ENCODE peak calls at places on chromosomes 13 and 19, in seven cellular contexts. E is IMR-90, Z is mesendoderm, C is neuronal stem cell, K is trophoblast cell, V is H1, P is mesenchymal stem cell. D is an unnamed sample.

GRCh38 chr13:43934273-43934672 is 54.6 kb downstream of the LACC1 start:
- DNase-seq in E (peak; percentile 29), Z (no peak), C (no peak), K (no peak), V (no peak), P (no peak), D (no peak)

GRCh38 chr13:108003626-108004025 is 211.7 kb downstream of the LIG4 start:
- DNase-seq in E (no peak), Z (no peak), C (no peak), K (no peak), V (no peak), P (no peak), D (no peak)

GRCh38 chr19:39070888-39071287 is 13.3 kb upstream of the ACP7 start:
- DNase-seq in E (peak; percentile 32), Z (peak; percentile 25), C (no peak), K (no peak), V (no peak), P (peak; percentile 16), D (no peak)

GRCh38 chr13:37241786-37242185 is 136.3 kb upstream of the CSNK1A1L start:
- DNase-seq in E (no peak), Z (no peak), C (no peak), K (no peak), V (no peak), P (peak; percentile 9), D (no peak)

GRCh38 chr13:113669871-113670341 is 2.9 kb downstream of the GRK1 start:
- DNase-seq in E (no peak), Z (no peak), C (no peak), K (no peak), V (no peak), P (no peak), D (no peak)

GRCh38 chr19:15015946-15016542 is 33.2 kb upstream of the CASP14 start:
- DNase-seq in E (no peak), Z (peak; percentile 40), C (peak; percentile 54), K (peak; percentile 25), V (no peak), P (no peak), D (peak; percentile 51)

GRCh38 chr19:5914358-5914774 is 312 bp downstream of the CAPS start:
- DNase-seq in E (no peak), Z (no peak), C (no peak), K (no peak), V (no peak), P (no peak), D (no peak)

GRCh38 chr19:33666196-33666595 is 44.4 kb downstream of the CHST8 start:
- DNase-seq in E (no peak), Z (no peak), C (no peak), K (no peak), V (no peak), P (no peak), D (no peak)

GRCh38 chr19:8578642-8579265 is 1.5 kb upstream of the MYO1F start:
- DNase-seq in E (peak; percentile 53), Z (peak; percentile 75), C (peak; percentile 76), K (peak; percentile 42), V (peak; percentile 96), P (peak; percentile 65), D (peak; percentile 80)

GRCh38 chr19:33344210-33344609 is 29.3 kb upstream of the CEBPG start:
- DNase-seq in E (no peak), Z (peak; percentile 57), C (peak; percentile 18), K (no peak), V (no peak), P (no peak), D (no peak)

DNA sequence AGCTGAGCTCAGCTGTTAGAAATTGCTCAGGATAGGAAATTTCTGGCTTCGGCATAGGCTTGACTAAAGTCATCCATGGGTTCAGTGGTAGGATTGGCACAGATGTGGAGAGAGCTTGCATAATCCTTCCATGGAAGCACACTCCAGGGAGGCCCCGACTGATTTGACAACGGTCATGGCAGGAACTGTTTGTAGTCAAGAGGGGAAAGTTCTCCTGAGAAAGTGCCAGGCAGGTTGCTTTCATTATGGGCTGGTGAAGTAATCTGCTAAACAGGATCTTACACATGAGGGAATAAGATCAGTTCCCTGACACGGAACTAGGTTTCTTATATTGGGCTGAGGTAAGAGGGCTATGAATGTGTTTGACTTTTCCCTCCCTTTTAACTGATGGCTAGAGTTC is 120.1 kb downstream of the RGCC start:
- DNase-seq in E (peak; percentile 16), Z (no peak), C (no peak), K (no peak), V (no peak), P (peak; percentile 45), D (no peak)
- H4K8ac ChIP-seq in E (no peak overlapping the region), Z (no peak overlapping the region), C (no peak overlapping the region), K (no peak overlapping the region), V (no peak overlapping the region), P (no peak overlapping the region), D (no peak overlapping the region)

GRCh38 chr13:24004971-24005370 is 107.7 kb upstream of the C1QTNF9B start:
- DNase-seq in E (no peak), Z (no peak), C (no peak), K (no peak), V (no peak), P (no peak), D (no peak)

GRCh38 chr13:24004142-24004541 is 106.8 kb upstream of the C1QTNF9B start:
- DNase-seq in E (no peak), Z (no peak), C (no peak), K (no peak), V (no peak), P (no peak), D (no peak)

GRCh38 chr13:24006520-24007248 is 109.4 kb upstream of the C1QTNF9B start:
- DNase-seq in E (no peak), Z (no peak), C (no peak), K (no peak), V (no peak), P (no peak), D (no peak)

GRCh38 chr13:24007979-24008620 is 110.8 kb upstream of the C1QTNF9B start:
- DNase-seq in E (no peak), Z (no peak), C (no peak), K (peak; percentile 84), V (no peak), P (no peak), D (no peak)

DNA sequence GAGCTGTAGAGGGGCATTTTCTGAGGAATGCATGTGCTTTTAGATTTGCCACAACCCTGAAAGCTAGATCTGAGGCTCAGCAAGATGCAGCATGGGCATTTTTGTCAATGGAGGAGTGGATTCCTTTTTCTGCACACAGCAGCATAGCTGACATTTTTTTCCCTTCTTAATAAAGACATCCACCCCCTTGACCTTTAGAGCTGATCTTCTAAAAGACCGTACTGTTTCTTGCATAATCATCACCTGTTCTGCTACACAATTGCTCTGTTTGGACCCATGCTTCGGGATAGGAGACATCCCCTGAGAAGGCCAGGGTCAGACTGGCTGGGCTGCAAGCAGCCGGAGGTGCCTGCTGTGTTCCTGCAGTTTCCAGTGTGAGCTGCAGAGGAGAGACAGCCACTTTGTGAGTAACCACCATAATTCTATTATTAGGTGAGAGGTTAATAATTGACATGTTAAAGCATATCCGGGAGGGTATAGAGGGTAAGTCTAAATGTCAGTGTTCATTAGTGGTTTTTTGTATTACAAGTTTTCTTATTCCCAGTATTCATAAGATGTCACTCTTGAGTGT is 108.5 kb upstream of the C1QTNF9B start:
- DNase-seq in E (no peak), Z (no peak), C (no peak), K (no peak), V (no peak), P (no peak), D (no peak)
- H4K8ac ChIP-seq in E (no peak overlapping the region), Z (no peak overlapping the region), C (no peak overlapping the region), K (no peak overlapping the region), V (no peak overlapping the region), P (no peak overlapping the region), D (no peak overlapping the region)

DNA sequence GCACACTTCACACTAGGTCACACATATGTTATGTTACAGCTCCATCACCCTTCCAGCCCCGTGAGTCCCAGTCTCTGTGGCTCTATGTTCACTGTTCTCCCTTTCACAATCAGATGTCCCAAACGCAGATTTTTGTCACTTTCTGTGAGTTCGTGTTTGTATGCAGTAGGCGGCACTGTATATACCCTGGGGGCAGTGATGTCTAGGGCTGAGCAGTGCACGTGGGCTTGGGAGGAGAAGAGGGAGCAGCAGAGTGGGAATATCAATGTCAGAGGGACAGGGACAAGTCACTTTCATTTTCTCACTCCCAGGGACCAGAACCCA is 22.0 kb downstream of the PSG1 start:
- DNase-seq in E (no peak), Z (no peak), C (no peak), K (no peak), V (no peak), P (no peak), D (no peak)
- H4K8ac ChIP-seq in E (peak overlapping the region; percentile 72), Z (no peak overlapping the region), C (no peak overlapping the region), K (no peak overlapping the region), V (no peak overlapping the region), P (no peak overlapping the region), D (no peak overlapping the region)

GRCh38 chr19:35543280-35544109 is 1.9 kb upstream of the TMEM147 start:
- DNase-seq in E (no peak), Z (no peak), C (no peak), K (no peak), V (no peak), P (no peak), D (no peak)
- H4K8ac ChIP-seq in E (no peak overlapping the region), Z (no peak overlapping the region), C (no peak overlapping the region), K (no peak overlapping the region), V (no peak overlapping the region), P (no peak overlapping the region), D (no peak overlapping the region)

DNA sequence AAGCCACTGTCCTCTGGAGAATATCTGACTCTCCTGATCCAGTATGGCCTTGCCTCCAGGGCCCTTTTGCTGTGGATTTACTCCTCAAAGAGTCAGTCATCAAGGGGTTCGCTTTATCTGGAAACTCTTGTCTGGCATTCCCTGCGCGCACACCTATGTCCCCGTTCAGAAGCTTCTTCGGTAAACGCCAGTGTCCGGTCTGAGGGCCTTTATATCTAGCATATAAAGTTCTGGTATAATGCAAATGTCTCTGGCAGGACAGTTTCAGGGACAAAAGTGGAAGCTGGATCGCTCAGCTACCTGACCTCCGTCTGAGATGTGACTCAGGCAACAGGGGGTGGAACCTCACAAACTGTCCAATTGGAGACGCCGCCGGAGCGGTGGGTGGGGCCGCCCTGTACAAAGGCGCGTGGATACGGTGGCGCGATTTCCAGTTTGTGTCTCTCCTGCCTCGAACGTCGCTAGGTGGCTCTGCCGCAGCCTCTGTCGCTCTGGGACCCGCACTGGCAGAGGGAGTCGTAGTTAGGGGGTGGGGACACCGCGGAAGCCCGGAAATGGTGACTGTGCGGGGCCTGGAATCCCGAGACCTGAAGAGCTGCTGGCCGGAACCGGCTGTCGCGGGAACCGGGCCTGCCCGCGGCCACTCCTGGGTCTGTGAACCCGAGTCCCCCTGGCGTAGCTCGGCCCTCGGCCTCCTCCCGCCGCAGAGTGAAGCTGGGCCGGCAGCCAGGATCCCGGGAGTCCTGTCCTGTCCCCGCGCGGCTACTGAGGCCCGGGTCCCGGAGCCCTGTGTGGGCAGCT is 10.6 kb upstream of the ZNF709 start:
- DNase-seq in E (peak; percentile 79), Z (peak; percentile 99), C (peak; percentile 88), K (peak; percentile 98), V (peak; percentile 92), P (peak; percentile 83), D (peak; percentile 96)
- H4K8ac ChIP-seq in E (peak overlapping the region; percentile 87), Z (peak overlapping the region; percentile 100), C (no peak overlapping the region), K (peak overlapping the region; percentile 97), V (peak overlapping the region; percentile 95), P (peak overlapping the region; percentile 94), D (no peak overlapping the region)

GRCh38 chr13:32320528-32320927 is 5.2 kb downstream of the BRCA2 start:
- DNase-seq in E (no peak), Z (no peak), C (no peak), K (no peak), V (no peak), P (no peak), D (no peak)
- H4K8ac ChIP-seq in E (no peak overlapping the region), Z (no peak overlapping the region), C (no peak overlapping the region), K (no peak overlapping the region), V (no peak overlapping the region), P (no peak overlapping the region), D (no peak overlapping the region)

GRCh38 chr13:66375756-66376155 is 854.4 kb downstream of the PCDH9 start:
- DNase-seq in E (peak; percentile 6), Z (no peak), C (no peak), K (no peak), V (no peak), P (no peak), D (no peak)
- H4K8ac ChIP-seq in E (no peak overlapping the region), Z (no peak overlapping the region), C (no peak overlapping the region), K (no peak overlapping the region), V (no peak overlapping the region), P (no peak overlapping the region), D (no peak overlapping the region)

D was measured in H9.